ENCODE peak calls at places on chromosomes 13 and 19, in eight cellular contexts. One of them, this sample, is unnamed.

GRCh38 chr13:93862259-93862658 is 617.2 kb downstream of the DCT start:
- DNase-seq in GM12864: no peak
- DNase-seq in fibroblast of lung: peak
- DNase-seq in neural crest cell: no peak
- DNase-seq in mesothelial cell of epicardium: no peak
- DNase-seq in psoas muscle: no peak
- DNase-seq in fibroblast of pulmonary artery: peak
- DNase-seq in body of pancreas: no peak
- DNase-seq in this sample: no peak

GRCh38 chr13:35460061-35460460 is 16.4 kb downstream of the MAB21L1 start:
- DNase-seq in mesothelial cell of epicardium: no peak
- DNase-seq in GM12864: no peak
- DNase-seq in psoas muscle: no peak
- DNase-seq in fibroblast of lung: no peak
- DNase-seq in fibroblast of pulmonary artery: no peak
- DNase-seq in body of pancreas: no peak
- DNase-seq in neural crest cell: no peak
- DNase-seq in this sample: no peak

GRCh38 chr13:76597868-76598267 is 288.3 kb downstream of the KCTD12 start:
- DNase-seq in fibroblast of lung: no peak
- DNase-seq in mesothelial cell of epicardium: no peak
- DNase-seq in body of pancreas: no peak
- DNase-seq in GM12864: no peak
- DNase-seq in neural crest cell: no peak
- DNase-seq in psoas muscle: no peak
- DNase-seq in fibroblast of pulmonary artery: no peak
- DNase-seq in this sample: no peak

GRCh38 chr19:1271528-1272422 is 2.6 kb downstream of the CIRBP start:
- DNase-seq in fibroblast of lung: no peak
- DNase-seq in body of pancreas: no peak
- DNase-seq in GM12864: no peak
- DNase-seq in neural crest cell: no peak
- DNase-seq in fibroblast of pulmonary artery: no peak
- DNase-seq in psoas muscle: peak
- DNase-seq in mesothelial cell of epicardium: no peak
- DNase-seq in this sample: no peak

GRCh38 chr13:113418722-113419049 is 34.6 kb downstream of the ADPRHL1 start:
- DNase-seq in mesothelial cell of epicardium: no peak
- DNase-seq in body of pancreas: no peak
- DNase-seq in fibroblast of pulmonary artery: no peak
- DNase-seq in GM12864: no peak
- DNase-seq in psoas muscle: no peak
- DNase-seq in fibroblast of lung: no peak
- DNase-seq in neural crest cell: no peak
- DNase-seq in this sample: no peak

GRCh38 chr13:52383362-52383761 is 22.6 kb downstream of the THSD1 start:
- DNase-seq in mesothelial cell of epicardium: no peak
- DNase-seq in neural crest cell: no peak
- DNase-seq in body of pancreas: no peak
- DNase-seq in fibroblast of lung: peak
- DNase-seq in GM12864: no peak
- DNase-seq in psoas muscle: no peak
- DNase-seq in fibroblast of pulmonary artery: no peak
- DNase-seq in this sample: no peak

GRCh38 chr19:34274827-34275625 is 20.7 kb downstream of the GARRE1 start:
- DNase-seq in neural crest cell: no peak
- DNase-seq in psoas muscle: no peak
- DNase-seq in fibroblast of lung: peak
- DNase-seq in mesothelial cell of epicardium: no peak
- DNase-seq in body of pancreas: no peak
- DNase-seq in fibroblast of pulmonary artery: peak
- DNase-seq in GM12864: no peak
- DNase-seq in this sample: peak

GRCh38 chr19:4598712-4599111 is 39.2 kb upstream of the SEMA6B start:
- DNase-seq in mesothelial cell of epicardium: no peak
- DNase-seq in fibroblast of lung: no peak
- DNase-seq in body of pancreas: no peak
- DNase-seq in GM12864: no peak
- DNase-seq in neural crest cell: no peak
- DNase-seq in psoas muscle: no peak
- DNase-seq in fibroblast of pulmonary artery: no peak
- DNase-seq in this sample: no peak

GRCh38 chr13:30818323-30818960 is 83.1 kb downstream of the ALOX5AP start:
- DNase-seq in psoas muscle: peak
- DNase-seq in neural crest cell: no peak
- DNase-seq in mesothelial cell of epicardium: no peak
- DNase-seq in body of pancreas: no peak
- DNase-seq in GM12864: no peak
- DNase-seq in fibroblast of lung: peak
- DNase-seq in fibroblast of pulmonary artery: peak
- DNase-seq in this sample: peak

GRCh38 chr13:50387124-50387581 is 371.9 kb downstream of the KCNRG start:
- DNase-seq in psoas muscle: peak
- DNase-seq in mesothelial cell of epicardium: no peak
- DNase-seq in fibroblast of lung: peak
- DNase-seq in GM12864: no peak
- DNase-seq in body of pancreas: peak
- DNase-seq in fibroblast of pulmonary artery: peak
- DNase-seq in neural crest cell: no peak
- DNase-seq in this sample: no peak

GRCh38 chr19:35513975-35514809 is 743 bp upstream of the DMKN start:
- DNase-seq in body of pancreas: no peak
- DNase-seq in neural crest cell: no peak
- DNase-seq in psoas muscle: no peak
- DNase-seq in mesothelial cell of epicardium: no peak
- DNase-seq in GM12864: no peak
- DNase-seq in fibroblast of lung: no peak
- DNase-seq in fibroblast of pulmonary artery: peak
- DNase-seq in this sample: no peak

GRCh38 chr13:105538346-105538745 is 997.1 kb downstream of the EFNB2 start:
- DNase-seq in mesothelial cell of epicardium: no peak
- DNase-seq in fibroblast of lung: no peak
- DNase-seq in psoas muscle: no peak
- DNase-seq in neural crest cell: no peak
- DNase-seq in body of pancreas: no peak
- DNase-seq in fibroblast of pulmonary artery: no peak
- DNase-seq in GM12864: no peak
- DNase-seq in this sample: no peak

GRCh38 chr13:51942189-51942588 is 69.1 kb downstream of the ATP7B start:
- DNase-seq in neural crest cell: no peak
- DNase-seq in fibroblast of lung: no peak
- DNase-seq in GM12864: no peak
- DNase-seq in mesothelial cell of epicardium: no peak
- DNase-seq in fibroblast of pulmonary artery: no peak
- DNase-seq in body of pancreas: no peak
- DNase-seq in psoas muscle: no peak
- DNase-seq in this sample: no peak

GRCh38 chr13:22740264-22740663 is 440.5 kb upstream of the SGCG start:
- DNase-seq in neural crest cell: no peak
- DNase-seq in mesothelial cell of epicardium: no peak
- DNase-seq in psoas muscle: no peak
- DNase-seq in fibroblast of lung: no peak
- DNase-seq in body of pancreas: no peak
- DNase-seq in fibroblast of pulmonary artery: no peak
- DNase-seq in GM12864: no peak
- DNase-seq in this sample: no peak
- TF ChIP-seq CTCF in neural crest cell: peak
- TF ChIP-seq CTCF in mesothelial cell of epicardium: no peak
- TF ChIP-seq CTCF in psoas muscle: no peak
- TF ChIP-seq CTCF in fibroblast of lung: no peak
- TF ChIP-seq CTCF in body of pancreas: no peak
- TF ChIP-seq CTCF in fibroblast of pulmonary artery: no peak
- TF ChIP-seq CTCF in GM12864: peak
- TF ChIP-seq CTCF in this sample: no peak

DNA sequence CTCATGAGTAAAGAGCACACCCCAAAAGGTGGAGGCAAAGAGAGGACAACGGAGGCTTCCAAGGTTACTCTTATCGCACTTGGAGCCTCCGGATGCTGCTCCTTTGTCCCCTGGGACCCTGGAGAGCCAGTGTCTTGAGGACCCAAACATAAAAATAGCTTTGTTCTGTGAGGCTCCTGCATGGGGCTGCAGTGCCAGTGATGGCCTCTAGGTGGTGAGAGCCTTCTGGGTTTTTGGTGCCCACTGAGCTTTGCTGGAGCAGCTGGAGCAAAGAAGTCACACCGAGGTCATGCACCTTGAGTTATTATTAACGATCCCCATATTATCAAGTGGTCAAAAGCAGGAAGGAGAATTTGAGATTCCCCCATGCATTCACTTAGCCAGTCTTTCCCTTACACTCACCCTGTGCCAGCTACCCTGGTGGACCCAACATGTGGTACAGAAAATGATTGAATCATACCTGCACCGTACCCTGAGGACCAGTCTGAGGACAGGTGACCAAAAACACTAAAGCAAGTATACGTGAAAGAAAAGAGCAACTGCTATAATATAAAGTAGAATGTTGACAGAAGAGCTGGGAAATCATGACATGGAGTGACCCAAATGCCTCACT is 41.5 kb downstream of the ZNF682 start:
- DNase-seq in body of pancreas: peak
- DNase-seq in GM12864: no peak
- DNase-seq in fibroblast of lung: no peak
- DNase-seq in mesothelial cell of epicardium: no peak
- DNase-seq in psoas muscle: peak
- DNase-seq in fibroblast of pulmonary artery: no peak
- DNase-seq in neural crest cell: peak
- DNase-seq in this sample: no peak
- TF ChIP-seq CTCF in body of pancreas: peak
- TF ChIP-seq CTCF in GM12864: peak
- TF ChIP-seq CTCF in fibroblast of lung: peak
- TF ChIP-seq CTCF in mesothelial cell of epicardium: peak
- TF ChIP-seq CTCF in psoas muscle: peak
- TF ChIP-seq CTCF in fibroblast of pulmonary artery: peak
- TF ChIP-seq CTCF in neural crest cell: peak
- TF ChIP-seq CTCF in this sample: peak

GRCh38 chr19:51783373-51783772 is 11.6 kb upstream of the FPR3 start:
- DNase-seq in mesothelial cell of epicardium: no peak
- DNase-seq in body of pancreas: no peak
- DNase-seq in psoas muscle: no peak
- DNase-seq in neural crest cell: no peak
- DNase-seq in GM12864: no peak
- DNase-seq in fibroblast of pulmonary artery: peak
- DNase-seq in fibroblast of lung: no peak
- DNase-seq in this sample: no peak
- TF ChIP-seq CTCF in mesothelial cell of epicardium: no peak
- TF ChIP-seq CTCF in body of pancreas: no peak
- TF ChIP-seq CTCF in psoas muscle: no peak
- TF ChIP-seq CTCF in neural crest cell: no peak
- TF ChIP-seq CTCF in GM12864: peak
- TF ChIP-seq CTCF in fibroblast of pulmonary artery: peak
- TF ChIP-seq CTCF in fibroblast of lung: no peak
- TF ChIP-seq CTCF in this sample: peak

GRCh38 chr13:24922390-24923304 is 158.7 kb downstream of the RNF17 start:
- DNase-seq in GM12864: peak
- DNase-seq in body of pancreas: peak
- DNase-seq in mesothelial cell of epicardium: peak
- DNase-seq in fibroblast of lung: peak
- DNase-seq in psoas muscle: peak
- DNase-seq in neural crest cell: peak
- DNase-seq in fibroblast of pulmonary artery: peak
- DNase-seq in this sample: peak
- TF ChIP-seq CTCF in GM12864: no peak
- TF ChIP-seq CTCF in body of pancreas: peak
- TF ChIP-seq CTCF in mesothelial cell of epicardium: no peak
- TF ChIP-seq CTCF in fibroblast of lung: no peak
- TF ChIP-seq CTCF in psoas muscle: peak
- TF ChIP-seq CTCF in neural crest cell: peak
- TF ChIP-seq CTCF in fibroblast of pulmonary artery: no peak
- TF ChIP-seq CTCF in this sample: no peak

This sample was measured in astrocyte of the cerebellum.